ENCODE peak calls at places on chromosomes 12 and 14, in six cellular contexts. One of them, this sample, is unnamed.

GRCh38 chr12:92778525-92778924 is 75.7 kb downstream of the PLEKHG7 start:
- DNase-seq in nephron progenitor cell: no peak
- DNase-seq in lung: no peak
- DNase-seq in stomach: no peak
- DNase-seq in WTC11: no peak
- DNase-seq in ascending aorta: no peak
- DNase-seq in this sample: no peak

GRCh38 chr14:41605550-41606248 is 977 bp upstream of the LRFN5 start:
- DNase-seq in ascending aorta: no peak
- DNase-seq in lung: no peak
- DNase-seq in nephron progenitor cell: peak
- DNase-seq in WTC11: peak
- DNase-seq in stomach: no peak
- DNase-seq in this sample: no peak

GRCh38 chr12:121209629-121210572 is at the start of gene P2RX4:
- DNase-seq in ascending aorta: peak
- DNase-seq in stomach: peak
- DNase-seq in nephron progenitor cell: peak
- DNase-seq in WTC11: peak
- DNase-seq in lung: peak
- DNase-seq in this sample: peak

GRCh38 chr12:5073838-5074237 is 30.2 kb downstream of the KCNA5 start:
- DNase-seq in ascending aorta: no peak
- DNase-seq in WTC11: peak
- DNase-seq in stomach: no peak
- DNase-seq in nephron progenitor cell: peak
- DNase-seq in lung: no peak
- DNase-seq in this sample: no peak

GRCh38 chr14:100581228-100582145 is 5.7 kb downstream of the BEGAIN start:
- DNase-seq in lung: no peak
- DNase-seq in stomach: no peak
- DNase-seq in ascending aorta: no peak
- DNase-seq in nephron progenitor cell: no peak
- DNase-seq in WTC11: peak
- DNase-seq in this sample: no peak

GRCh38 chr12:87870061-87870460 is 159.1 kb downstream of the C12orf50 start:
- DNase-seq in lung: no peak
- DNase-seq in ascending aorta: no peak
- DNase-seq in WTC11: no peak
- DNase-seq in stomach: no peak
- DNase-seq in nephron progenitor cell: no peak
- DNase-seq in this sample: no peak

GRCh38 chr12:71967176-71967575 is 28.5 kb downstream of the TPH2 start:
- DNase-seq in lung: no peak
- DNase-seq in stomach: no peak
- DNase-seq in nephron progenitor cell: no peak
- DNase-seq in ascending aorta: no peak
- DNase-seq in WTC11: no peak
- DNase-seq in this sample: no peak

GRCh38 chr12:89451876-89452275 is 72.7 kb downstream of the GALNT4 start:
- DNase-seq in ascending aorta: peak
- DNase-seq in lung: no peak
- DNase-seq in nephron progenitor cell: peak
- DNase-seq in stomach: no peak
- DNase-seq in WTC11: peak
- DNase-seq in this sample: no peak

GRCh38 chr12:104376650-104377506 is 73.3 kb downstream of the EID3 start:
- DNase-seq in lung: no peak
- DNase-seq in stomach: no peak
- DNase-seq in WTC11: no peak
- DNase-seq in ascending aorta: no peak
- DNase-seq in nephron progenitor cell: no peak
- DNase-seq in this sample: no peak

GRCh38 chr14:41607119-41607785 is 576 bp downstream of the LRFN5 start:
- DNase-seq in ascending aorta: no peak
- DNase-seq in stomach: no peak
- DNase-seq in lung: no peak
- DNase-seq in WTC11: peak
- DNase-seq in nephron progenitor cell: peak
- DNase-seq in this sample: no peak

GRCh38 chr12:64220046-64220445 is 2.0 kb downstream of the KICS2 start:
- DNase-seq in stomach: no peak
- DNase-seq in ascending aorta: no peak
- DNase-seq in lung: no peak
- DNase-seq in WTC11: no peak
- DNase-seq in nephron progenitor cell: no peak
- DNase-seq in this sample: no peak

GRCh38 chr14:93035917-93036651 is 79.6 kb downstream of the ITPK1 start:
- DNase-seq in ascending aorta: no peak
- DNase-seq in WTC11: no peak
- DNase-seq in lung: no peak
- DNase-seq in stomach: no peak
- DNase-seq in nephron progenitor cell: peak
- DNase-seq in this sample: no peak

DNA sequence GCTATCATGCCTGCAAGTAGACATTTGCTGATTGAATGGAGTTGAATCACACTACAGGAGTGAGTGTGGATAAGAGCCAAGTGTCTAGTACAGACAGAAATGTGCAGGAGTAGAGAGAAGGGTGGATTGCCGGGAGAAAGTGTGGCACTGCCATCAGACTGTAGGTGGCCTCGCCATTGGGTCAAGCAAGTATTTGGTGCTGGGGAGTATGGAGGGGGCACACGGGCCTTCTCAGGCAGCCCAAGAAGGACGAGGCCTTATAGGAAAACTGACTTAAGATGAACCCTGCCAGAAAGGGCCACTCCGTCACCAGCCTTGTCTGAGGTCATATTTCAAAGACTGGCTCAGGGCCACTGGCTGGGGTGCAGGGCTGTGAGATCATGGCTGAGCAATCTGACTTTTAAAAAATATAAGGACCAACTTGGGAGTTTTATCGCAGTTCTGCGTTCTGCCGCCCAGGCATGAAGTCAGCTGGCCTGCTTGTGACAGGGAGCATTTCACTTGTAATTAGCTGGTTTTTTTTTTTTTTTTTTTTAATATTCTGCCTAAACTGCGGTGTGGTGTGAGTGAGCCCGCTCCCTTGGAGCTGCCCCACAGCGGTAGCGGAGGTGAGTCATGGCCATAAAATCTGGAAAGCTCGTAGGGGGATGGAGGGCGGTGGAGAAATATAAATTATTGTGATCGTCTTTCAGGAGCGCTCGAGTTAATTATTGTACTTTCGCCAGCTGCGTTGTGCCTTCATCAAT is 231.7 kb downstream of the C12orf75 start:
- DNase-seq in ascending aorta: peak
- DNase-seq in stomach: peak
- DNase-seq in WTC11: no peak
- DNase-seq in nephron progenitor cell: peak
- DNase-seq in lung: peak
- DNase-seq in this sample: no peak
- TF ChIP-seq CTCF in ascending aorta: peak
- TF ChIP-seq CTCF in stomach: no peak
- TF ChIP-seq CTCF in WTC11: no peak
- TF ChIP-seq CTCF in nephron progenitor cell: no peak
- TF ChIP-seq CTCF in lung: no peak
- TF ChIP-seq CTCF in this sample: no peak

DNA sequence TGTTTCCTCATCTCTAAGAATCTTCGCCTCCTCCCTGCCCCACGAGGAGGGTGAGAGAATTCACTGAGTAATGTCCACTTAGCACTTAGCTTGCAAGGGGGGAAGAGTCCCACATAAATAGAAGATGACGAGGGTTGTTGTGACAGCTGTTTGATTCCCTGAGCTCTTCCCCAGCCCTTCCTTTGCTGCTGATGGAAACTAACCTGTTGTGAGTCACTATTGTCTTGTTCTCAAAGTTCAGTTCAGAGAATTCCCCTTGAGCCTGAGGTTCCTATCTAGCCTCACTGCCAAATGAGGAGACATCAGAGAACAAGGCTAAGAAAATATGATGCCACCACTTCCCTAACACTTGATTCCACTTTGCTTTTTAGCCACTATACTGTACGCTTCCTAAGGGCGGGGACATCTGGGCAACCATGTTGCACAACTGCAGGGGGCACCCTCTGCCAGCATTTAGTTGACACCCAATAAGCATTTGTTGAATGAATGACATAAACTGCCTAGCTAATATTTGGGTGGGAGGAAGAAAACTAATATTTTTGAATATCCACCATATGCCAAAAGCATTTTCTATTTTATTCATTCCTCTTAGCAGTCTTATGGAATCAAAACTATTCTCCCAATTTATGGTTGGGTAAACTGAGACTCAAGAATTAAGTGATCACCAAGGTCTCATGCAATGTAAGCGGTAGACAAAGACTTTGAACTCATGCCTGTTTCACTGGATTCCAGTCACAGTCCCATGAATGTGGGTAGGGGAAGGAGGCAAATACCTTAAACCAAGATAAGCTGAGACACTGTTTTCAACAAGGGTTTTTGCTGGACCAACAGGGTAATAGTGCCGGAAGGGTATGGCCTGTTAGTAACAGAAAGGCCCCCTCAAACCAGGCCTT is 77.6 kb downstream of the ZFP36L1 start:
- DNase-seq in stomach: no peak
- DNase-seq in WTC11: no peak
- DNase-seq in lung: no peak
- DNase-seq in nephron progenitor cell: no peak
- DNase-seq in ascending aorta: peak
- DNase-seq in this sample: no peak
- TF ChIP-seq CTCF in stomach: no peak
- TF ChIP-seq CTCF in WTC11: no peak
- TF ChIP-seq CTCF in lung: no peak
- TF ChIP-seq CTCF in nephron progenitor cell: no peak
- TF ChIP-seq CTCF in ascending aorta: no peak
- TF ChIP-seq CTCF in this sample: no peak

DNA sequence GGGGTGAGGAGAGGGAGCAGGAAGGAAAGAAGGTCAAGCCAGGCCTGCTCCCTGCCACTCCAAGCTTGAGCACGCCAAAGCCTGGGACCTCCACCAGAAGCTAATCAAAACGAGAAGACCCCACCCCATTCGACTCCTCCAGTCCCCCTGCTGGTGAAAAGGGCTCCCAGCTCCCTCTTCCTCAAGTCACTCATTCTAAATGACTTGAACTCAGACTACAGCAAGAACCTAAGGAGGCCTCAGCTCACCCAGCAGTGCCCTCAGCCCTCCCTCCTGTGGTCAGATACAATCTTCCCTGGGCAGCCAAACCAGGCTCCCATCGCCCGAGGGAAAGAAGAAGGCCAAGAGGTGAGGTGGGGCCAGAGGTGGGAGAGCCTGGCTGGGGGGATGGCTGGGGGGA is 17.4 kb downstream of the HDAC7 start:
- DNase-seq in nephron progenitor cell: no peak
- DNase-seq in lung: no peak
- DNase-seq in ascending aorta: no peak
- DNase-seq in stomach: no peak
- DNase-seq in WTC11: peak
- DNase-seq in this sample: no peak
- TF ChIP-seq CTCF in nephron progenitor cell: peak
- TF ChIP-seq CTCF in lung: no peak
- TF ChIP-seq CTCF in ascending aorta: no peak
- TF ChIP-seq CTCF in stomach: no peak
- TF ChIP-seq CTCF in WTC11: peak
- TF ChIP-seq CTCF in this sample: no peak

GRCh38 chr12:130290114-130290513 is 47.6 kb upstream of the PIWIL1 start:
- DNase-seq in WTC11: no peak
- DNase-seq in nephron progenitor cell: no peak
- DNase-seq in stomach: no peak
- DNase-seq in lung: no peak
- DNase-seq in ascending aorta: no peak
- DNase-seq in this sample: no peak

GRCh38 chr12:130286741-130287140 is 50.9 kb upstream of the PIWIL1 start:
- DNase-seq in nephron progenitor cell: no peak
- DNase-seq in stomach: no peak
- DNase-seq in lung: no peak
- DNase-seq in WTC11: no peak
- DNase-seq in ascending aorta: no peak
- DNase-seq in this sample: no peak

GRCh38 chr12:130281157-130281799 is 56.4 kb upstream of the PIWIL1 start:
- DNase-seq in WTC11: peak
- DNase-seq in lung: no peak
- DNase-seq in nephron progenitor cell: peak
- DNase-seq in stomach: no peak
- DNase-seq in ascending aorta: no peak
- DNase-seq in this sample: no peak

GRCh38 chr12:130288201-130288600 is 49.5 kb upstream of the PIWIL1 start:
- DNase-seq in WTC11: no peak
- DNase-seq in ascending aorta: no peak
- DNase-seq in nephron progenitor cell: no peak
- DNase-seq in stomach: no peak
- DNase-seq in lung: no peak
- DNase-seq in this sample: no peak

DNA sequence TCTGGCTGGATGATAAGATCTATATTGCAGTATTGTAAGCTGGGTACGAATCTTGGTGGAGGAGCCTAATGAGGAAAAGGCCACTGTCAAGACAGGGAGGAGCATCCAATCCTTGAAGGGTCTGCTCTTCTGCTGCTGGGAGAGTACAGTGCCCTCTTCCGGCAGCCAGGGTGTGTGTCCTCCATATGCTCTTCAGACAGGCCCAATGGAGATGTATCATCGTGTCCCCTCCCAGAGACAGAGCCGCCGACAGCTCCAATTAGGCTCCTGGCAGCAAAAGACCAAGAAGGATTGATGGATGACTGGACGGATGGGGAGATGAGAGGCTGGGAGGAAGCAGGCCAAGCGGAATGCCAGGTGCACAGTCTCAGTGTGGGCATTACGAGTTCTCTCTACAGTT is 51.6 kb upstream of the PIWIL1 start:
- DNase-seq in WTC11: no peak
- DNase-seq in ascending aorta: no peak
- DNase-seq in lung: no peak
- DNase-seq in stomach: no peak
- DNase-seq in nephron progenitor cell: peak
- DNase-seq in this sample: no peak
- TF ChIP-seq CTCF in WTC11: no peak
- TF ChIP-seq CTCF in ascending aorta: no peak
- TF ChIP-seq CTCF in lung: no peak
- TF ChIP-seq CTCF in stomach: no peak
- TF ChIP-seq CTCF in nephron progenitor cell: peak
- TF ChIP-seq CTCF in this sample: no peak

GRCh38 chr12:65986047-65986446 is 144.5 kb downstream of the LLPH start:
- DNase-seq in stomach: no peak
- DNase-seq in ascending aorta: no peak
- DNase-seq in nephron progenitor cell: no peak
- DNase-seq in lung: no peak
- DNase-seq in WTC11: no peak
- DNase-seq in this sample: no peak
- TF ChIP-seq CTCF in stomach: no peak
- TF ChIP-seq CTCF in ascending aorta: no peak
- TF ChIP-seq CTCF in nephron progenitor cell: no peak
- TF ChIP-seq CTCF in lung: no peak
- TF ChIP-seq CTCF in WTC11: no peak
- TF ChIP-seq CTCF in this sample: no peak

DNA sequence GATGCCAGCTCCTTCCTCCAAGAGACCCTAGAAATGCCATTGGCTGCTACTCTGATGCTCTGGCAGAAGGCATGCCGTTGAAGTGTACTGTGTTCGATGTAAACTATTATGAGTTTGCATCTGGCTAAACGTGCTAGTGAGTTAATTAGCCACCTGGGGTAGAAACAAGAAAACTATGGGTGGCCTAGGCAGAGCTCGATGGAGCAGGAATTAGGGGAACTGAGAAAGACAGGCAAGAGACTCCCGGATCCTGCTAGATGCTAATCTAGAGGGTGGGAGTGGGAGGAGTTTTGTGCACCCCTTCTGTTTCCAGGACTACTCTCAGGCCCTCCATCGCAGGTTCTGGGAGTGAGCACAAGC is 32.0 kb downstream of the TMEM63C start:
- DNase-seq in WTC11: no peak
- DNase-seq in lung: no peak
- DNase-seq in nephron progenitor cell: no peak
- DNase-seq in stomach: no peak
- DNase-seq in ascending aorta: no peak
- DNase-seq in this sample: no peak
- TF ChIP-seq CTCF in WTC11: no peak
- TF ChIP-seq CTCF in lung: no peak
- TF ChIP-seq CTCF in nephron progenitor cell: peak
- TF ChIP-seq CTCF in stomach: no peak
- TF ChIP-seq CTCF in ascending aorta: no peak
- TF ChIP-seq CTCF in this sample: no peak